ENCODE peak calls at places on chromosomes 3 and 15, in four cellular contexts. One of them, this sample, is unnamed.

GRCh38 chr15:92884813-92885461 is 15.2 kb upstream of the CHD2 start:
- DNase-seq in NB4: peak
- DNase-seq in GM12864: no peak
- DNase-seq in adrenal gland: no peak
- DNase-seq in this sample: no peak

GRCh38 chr3:6716374-6716773 is 144.5 kb upstream of the GRM7 start:
- DNase-seq in GM12864: no peak
- DNase-seq in adrenal gland: no peak
- DNase-seq in NB4: no peak
- DNase-seq in this sample: no peak

GRCh38 chr15:70152070-70152480 is 54.4 kb upstream of the TLE3 start:
- DNase-seq in adrenal gland: no peak
- DNase-seq in NB4: peak
- DNase-seq in GM12864: no peak
- DNase-seq in this sample: no peak

GRCh38 chr3:355622-356021 is 159.1 kb downstream of the CHL1 start:
- DNase-seq in adrenal gland: no peak
- DNase-seq in NB4: no peak
- DNase-seq in GM12864: no peak
- DNase-seq in this sample: peak

GRCh38 chr15:63244399-63244798 is 33.0 kb upstream of the APH1B start:
- DNase-seq in GM12864: no peak
- DNase-seq in adrenal gland: no peak
- DNase-seq in NB4: no peak
- DNase-seq in this sample: no peak

GRCh38 chr3:4228295-4228694 is 74.9 kb upstream of the SETMAR start:
- DNase-seq in GM12864: no peak
- DNase-seq in adrenal gland: no peak
- DNase-seq in NB4: no peak
- DNase-seq in this sample: no peak

GRCh38 chr15:100720406-100720967 is 118.1 kb downstream of the ASB7 start:
- DNase-seq in NB4: no peak
- DNase-seq in GM12864: no peak
- DNase-seq in adrenal gland: peak
- DNase-seq in this sample: no peak

GRCh38 chr3:134710313-134710680 is 59.5 kb upstream of the KY start:
- DNase-seq in GM12864: no peak
- DNase-seq in NB4: no peak
- DNase-seq in adrenal gland: no peak
- DNase-seq in this sample: no peak

GRCh38 chr15:35986072-35986666 is 440.2 kb upstream of the DPH6 start:
- DNase-seq in NB4: no peak
- DNase-seq in GM12864: no peak
- DNase-seq in adrenal gland: peak
- DNase-seq in this sample: no peak

GRCh38 chr15:52732551-52732950 is 53.4 kb upstream of the ATOSA start:
- DNase-seq in GM12864: no peak
- DNase-seq in adrenal gland: no peak
- DNase-seq in NB4: no peak
- DNase-seq in this sample: no peak

GRCh38 chr3:40615110-40615915 is 90.6 kb downstream of the ZNF621 start:
- DNase-seq in GM12864: no peak
- DNase-seq in adrenal gland: no peak
- DNase-seq in NB4: no peak
- DNase-seq in this sample: no peak

GRCh38 chr3:141656771-141657170 is 81.3 kb upstream of the RNF7 start:
- DNase-seq in NB4: no peak
- DNase-seq in adrenal gland: no peak
- DNase-seq in GM12864: no peak
- DNase-seq in this sample: no peak

GRCh38 chr3:87997298-87997697 is 61.5 kb downstream of the CGGBP1 start:
- DNase-seq in GM12864: no peak
- DNase-seq in NB4: peak
- DNase-seq in adrenal gland: no peak
- DNase-seq in this sample: no peak

GRCh38 chr3:15520804-15521572 is 518 bp downstream of the COLQ start:
- DNase-seq in adrenal gland: no peak
- DNase-seq in NB4: peak
- DNase-seq in GM12864: no peak
- DNase-seq in this sample: no peak

GRCh38 chr3:72042397-72043211 is 257.7 kb upstream of the PROK2 start:
- DNase-seq in adrenal gland: no peak
- DNase-seq in NB4: no peak
- DNase-seq in GM12864: no peak
- DNase-seq in this sample: peak

GRCh38 chr3:128409621-128410581 is 56.8 kb downstream of the DNAJB8 start:
- DNase-seq in adrenal gland: no peak
- DNase-seq in GM12864: no peak
- DNase-seq in NB4: no peak
- DNase-seq in this sample: no peak

GRCh38 chr3:12706504-12707253 is 42.8 kb upstream of the RAF1 start:
- DNase-seq in NB4: peak
- DNase-seq in GM12864: peak
- DNase-seq in adrenal gland: peak
- DNase-seq in this sample: peak

GRCh38 chr3:188899887-188900286 is 271.9 kb upstream of the TPRG1 start:
- DNase-seq in NB4: no peak
- DNase-seq in adrenal gland: no peak
- DNase-seq in GM12864: no peak
- DNase-seq in this sample: no peak

GRCh38 chr15:77856718-77857346 is 220.7 kb downstream of the TBC1D2B start:
- DNase-seq in adrenal gland: no peak
- DNase-seq in GM12864: no peak
- DNase-seq in NB4: no peak
- DNase-seq in this sample: no peak

GRCh38 chr15:69388259-69388658 is 25.9 kb upstream of the KIF23 start:
- DNase-seq in GM12864: no peak
- DNase-seq in adrenal gland: no peak
- DNase-seq in NB4: no peak
- DNase-seq in this sample: no peak

GRCh38 chr15:28068930-28069329 is 30.2 kb downstream of the OCA2 start:
- DNase-seq in GM12864: no peak
- DNase-seq in NB4: no peak
- DNase-seq in adrenal gland: no peak
- DNase-seq in this sample: no peak

GRCh38 chr3:117407317-117407716 is 697.7 kb downstream of the TUSC7 start:
- DNase-seq in adrenal gland: no peak
- DNase-seq in GM12864: no peak
- DNase-seq in NB4: peak
- DNase-seq in this sample: no peak

GRCh38 chr3:113278599-113278955 is 67.2 kb downstream of the BOC start:
- DNase-seq in NB4: no peak
- DNase-seq in GM12864: no peak
- DNase-seq in adrenal gland: no peak
- DNase-seq in this sample: no peak

GRCh38 chr15:88918738-88919137 is 5.6 kb upstream of the MFGE8 start:
- DNase-seq in adrenal gland: no peak
- DNase-seq in NB4: peak
- DNase-seq in GM12864: peak
- DNase-seq in this sample: peak

GRCh38 chr3:185215873-185216586 is 37.8 kb downstream of the EHHADH start:
- DNase-seq in NB4: peak
- DNase-seq in GM12864: no peak
- DNase-seq in adrenal gland: no peak
- DNase-seq in this sample: no peak

GRCh38 chr15:80779658-80780415 is 667 bp downstream of the CEMIP start:
- DNase-seq in GM12864: no peak
- DNase-seq in adrenal gland: no peak
- DNase-seq in NB4: no peak
- DNase-seq in this sample: no peak

DNA sequence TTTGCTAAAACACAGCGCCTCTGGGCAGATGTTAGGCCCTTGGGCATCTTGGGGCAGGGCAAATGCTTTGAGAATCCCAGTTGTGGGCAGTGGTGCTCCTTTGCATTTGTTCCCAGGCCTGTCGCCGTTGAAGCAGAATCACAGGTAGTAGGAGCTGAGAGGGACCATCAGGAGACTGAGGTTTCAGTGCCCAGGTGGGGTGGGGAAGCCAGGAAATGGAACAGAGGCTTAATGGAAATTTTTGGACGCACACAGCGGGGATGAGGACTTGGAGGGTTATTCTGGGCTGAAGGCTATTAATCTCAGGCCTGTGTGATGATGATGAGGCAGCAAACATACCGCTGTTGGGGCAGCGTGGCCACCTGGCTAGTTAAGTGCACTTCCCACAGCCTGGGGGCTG is 99.5 kb downstream of the SV2B start:
- DNase-seq in NB4: no peak
- DNase-seq in adrenal gland: no peak
- DNase-seq in GM12864: no peak
- DNase-seq in this sample: no peak
- H3K4me3 ChIP-seq in NB4: no peak
- H3K4me3 ChIP-seq in adrenal gland: no peak
- H3K4me3 ChIP-seq in GM12864: no peak
- H3K4me3 ChIP-seq in this sample: no peak

DNA sequence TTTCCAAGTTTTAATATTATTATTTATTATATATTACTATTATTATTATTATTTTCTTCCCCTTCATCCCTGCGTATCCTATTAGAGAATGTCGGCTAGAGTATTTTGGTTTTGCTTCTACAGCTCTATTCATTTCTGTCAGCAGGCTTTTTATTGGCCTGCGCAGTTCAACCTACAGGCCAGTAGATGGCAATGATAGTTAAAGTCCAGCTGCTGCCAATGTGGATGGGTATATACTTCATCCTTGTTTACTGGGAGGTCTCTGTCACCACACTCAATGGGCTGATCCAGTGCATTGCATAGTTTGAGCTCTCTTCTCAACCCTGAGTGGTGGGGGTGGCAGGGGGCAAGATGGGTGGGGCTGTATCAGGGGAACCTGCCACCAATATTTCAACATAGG is 799.8 kb downstream of the NSUN3 start:
- DNase-seq in NB4: peak
- DNase-seq in adrenal gland: peak
- DNase-seq in GM12864: no peak
- DNase-seq in this sample: peak
- TF ChIP-seq CTCF in NB4: peak
- TF ChIP-seq CTCF in adrenal gland: peak
- TF ChIP-seq CTCF in GM12864: peak
- TF ChIP-seq CTCF in this sample: peak

DNA sequence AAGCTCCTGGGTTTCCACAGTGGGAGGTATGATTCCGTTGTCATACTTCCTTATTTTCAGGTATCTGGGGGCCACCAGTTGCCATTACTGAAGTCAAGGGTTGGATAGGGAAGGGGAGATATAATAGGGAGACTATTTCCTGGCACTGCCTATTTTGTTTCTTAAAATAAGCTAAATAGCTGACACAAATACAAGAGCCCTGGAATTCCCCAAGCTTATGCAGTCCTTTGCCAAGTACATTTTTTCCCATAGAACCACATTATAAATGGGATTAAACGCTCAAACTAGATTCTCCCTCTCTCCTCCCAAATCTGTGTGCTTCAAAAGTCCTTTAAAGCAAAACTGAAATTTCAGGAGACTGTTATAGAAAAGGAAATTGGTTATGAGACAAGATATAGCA is 68.7 kb downstream of the AP4E1 start:
- DNase-seq in adrenal gland: no peak
- DNase-seq in NB4: no peak
- DNase-seq in GM12864: no peak
- DNase-seq in this sample: no peak
- H3K4me3 ChIP-seq in adrenal gland: no peak
- H3K4me3 ChIP-seq in NB4: no peak
- H3K4me3 ChIP-seq in GM12864: no peak
- H3K4me3 ChIP-seq in this sample: no peak

GRCh38 chr3:152834354-152835310 is at the start of gene P2RY1:
- DNase-seq in GM12864: peak
- DNase-seq in adrenal gland: peak
- DNase-seq in NB4: peak
- DNase-seq in this sample: peak
- TF ChIP-seq CTCF in GM12864: peak
- TF ChIP-seq CTCF in adrenal gland: no peak
- TF ChIP-seq CTCF in NB4: no peak
- TF ChIP-seq CTCF in this sample: peak

GRCh38 chr15:60744826-60745225 is 265.9 kb upstream of the ICE2 start:
- DNase-seq in NB4: no peak
- DNase-seq in adrenal gland: no peak
- DNase-seq in GM12864: no peak
- DNase-seq in this sample: no peak

GRCh38 chr15:60740231-60740630 is 261.3 kb upstream of the ICE2 start:
- DNase-seq in NB4: no peak
- DNase-seq in GM12864: no peak
- DNase-seq in adrenal gland: no peak
- DNase-seq in this sample: no peak

GRCh38 chr15:60740787-60741354 is 261.9 kb upstream of the ICE2 start:
- DNase-seq in GM12864: no peak
- DNase-seq in adrenal gland: no peak
- DNase-seq in NB4: no peak
- DNase-seq in this sample: no peak

GRCh38 chr15:60745469-60745971 is 266.6 kb upstream of the ICE2 start:
- DNase-seq in GM12864: no peak
- DNase-seq in adrenal gland: no peak
- DNase-seq in NB4: no peak
- DNase-seq in this sample: peak
- H3K4me3 ChIP-seq in GM12864: no peak
- H3K4me3 ChIP-seq in adrenal gland: no peak
- H3K4me3 ChIP-seq in NB4: no peak
- H3K4me3 ChIP-seq in this sample: no peak

GRCh38 chr3:16840111-16840444 is 44.7 kb upstream of the PLCL2 start:
- DNase-seq in GM12864: no peak
- DNase-seq in NB4: no peak
- DNase-seq in adrenal gland: no peak
- DNase-seq in this sample: no peak
- TF ChIP-seq CTCF in GM12864: no peak
- TF ChIP-seq CTCF in NB4: no peak
- TF ChIP-seq CTCF in adrenal gland: no peak
- TF ChIP-seq CTCF in this sample: no peak

DNA sequence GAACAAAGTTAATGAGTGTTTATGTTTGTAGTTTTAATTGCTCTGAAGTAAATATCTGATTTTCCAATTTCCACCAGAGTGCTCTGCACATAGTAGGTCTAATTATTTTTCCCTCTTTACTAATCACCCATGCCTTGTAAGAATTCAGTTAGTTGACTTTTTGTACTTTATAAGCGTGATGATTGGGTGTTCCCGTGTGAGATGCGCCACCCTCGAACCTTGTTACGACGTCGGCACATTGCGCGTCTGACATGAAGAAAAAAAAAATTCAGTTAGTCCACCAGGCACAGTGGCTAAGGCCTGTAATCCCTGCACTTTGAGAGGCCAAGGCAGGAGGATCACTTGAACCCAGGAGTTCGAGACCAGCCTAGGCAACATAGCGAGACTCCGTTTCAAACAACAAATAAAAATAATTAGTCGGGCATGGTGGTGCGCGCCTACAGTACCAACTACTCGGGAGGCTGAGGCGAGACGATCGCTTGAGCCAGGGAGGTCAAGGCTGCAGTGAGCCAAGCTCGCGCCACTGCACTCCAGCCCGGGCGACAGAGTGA is 507 bp upstream of the VHL start:
- DNase-seq in adrenal gland: no peak
- DNase-seq in NB4: peak
- DNase-seq in GM12864: no peak
- DNase-seq in this sample: no peak
- H3K4me3 ChIP-seq in adrenal gland: no peak
- H3K4me3 ChIP-seq in NB4: peak
- H3K4me3 ChIP-seq in GM12864: peak
- H3K4me3 ChIP-seq in this sample: peak

This sample was measured in astrocyte of the cerebellum.